ENCODE peak calls at places on chromosome 16, in four cellular contexts. M, D, R and C are unnamed samples.

GRCh38 chr16:83606486-83607030 is 201.2 kb upstream of the HSBP1 start:
- DNase-seq in M (no peak), D (peak), R (peak), C (no peak)

GRCh38 chr16:4970010-4970409 is 11.9 kb downstream of the SEC14L5 start:
- DNase-seq in M (no peak), D (no peak), R (no peak), C (no peak)

GRCh38 chr16:74608944-74609343 is 2.0 kb upstream of the GLG1 start:
- DNase-seq in M (no peak), D (peak), R (no peak), C (no peak)

GRCh38 chr16:3112058-3112880 is at the start of gene ZNF205:
- DNase-seq in M (no peak), D (peak), R (peak), C (peak)

GRCh38 chr16:50306287-50306686 is 39.9 kb downstream of the ADCY7 start:
- DNase-seq in M (no peak), D (no peak), R (peak), C (no peak)

GRCh38 chr16:35195173-35195863 is 1735.9 kb downstream of the TP53TG3F start:
- DNase-seq in M (no peak), D (peak), R (no peak), C (no peak)

GRCh38 chr16:29779474-29779873 is 1.4 kb downstream of the ZG16 start:
- DNase-seq in M (no peak), D (no peak), R (no peak), C (no peak)

GRCh38 chr16:14462811-14463210 is 167.2 kb downstream of the PARN start:
- DNase-seq in M (no peak), D (no peak), R (no peak), C (peak)

GRCh38 chr16:56263711-56264608 is 72.7 kb downstream of the GNAO1 start:
- DNase-seq in M (no peak), D (peak), R (no peak), C (no peak)

GRCh38 chr16:50260206-50261159 is 5.9 kb upstream of the ADCY7 start:
- DNase-seq in M (no peak), D (no peak), R (no peak), C (no peak)

GRCh38 chr16:22694887-22695382 is 119.0 kb upstream of the HS3ST2 start:
- DNase-seq in M (no peak), D (no peak), R (no peak), C (peak)

GRCh38 chr16:68366062-68366461 is 55.2 kb downstream of the PRMT7 start:
- DNase-seq in M (no peak), D (no peak), R (no peak), C (no peak)

GRCh38 chr16:72677662-72678447 is 370.1 kb downstream of the ZFHX3 start:
- DNase-seq in M (no peak), D (no peak), R (no peak), C (peak)

GRCh38 chr16:4882261-4882632 is 35.0 kb downstream of the UBN1 start:
- DNase-seq in M (no peak), D (no peak), R (no peak), C (peak)

GRCh38 chr16:4227040-4227332 is 14.9 kb downstream of the SRL start:
- DNase-seq in M (no peak), D (no peak), R (no peak), C (no peak)

GRCh38 chr16:4958510-4959111 is 481 bp downstream of the SEC14L5 start:
- DNase-seq in M (no peak), D (no peak), R (no peak), C (no peak)

GRCh38 chr16:31177136-31177535 is 2.8 kb upstream of the FUS start:
- DNase-seq in M (no peak), D (no peak), R (no peak), C (peak)

GRCh38 chr16:82855471-82855870 is 228.7 kb downstream of the CDH13 start:
- DNase-seq in M (no peak), D (no peak), R (no peak), C (no peak)

GRCh38 chr16:64206877-64207276 is 915.0 kb downstream of the CDH11 start:
- DNase-seq in M (no peak), D (no peak), R (no peak), C (peak)

GRCh38 chr16:27547134-27547533 is 2.6 kb downstream of the GTF3C1 start:
- DNase-seq in M (no peak), D (peak), R (no peak), C (peak)
- TF ChIP-seq CHD1 in M (no peak), D (no peak), R (no peak), C (no peak)

GRCh38 chr16:54718376-54718775 is 212.3 kb upstream of the IRX5 start:
- DNase-seq in M (no peak), D (no peak), R (no peak), C (no peak)

GRCh38 chr16:54715011-54715410 is 215.7 kb upstream of the IRX5 start:
- DNase-seq in M (no peak), D (no peak), R (no peak), C (no peak)

GRCh38 chr16:54722210-54722676 is 208.4 kb upstream of the IRX5 start:
- DNase-seq in M (no peak), D (no peak), R (no peak), C (no peak)

DNA sequence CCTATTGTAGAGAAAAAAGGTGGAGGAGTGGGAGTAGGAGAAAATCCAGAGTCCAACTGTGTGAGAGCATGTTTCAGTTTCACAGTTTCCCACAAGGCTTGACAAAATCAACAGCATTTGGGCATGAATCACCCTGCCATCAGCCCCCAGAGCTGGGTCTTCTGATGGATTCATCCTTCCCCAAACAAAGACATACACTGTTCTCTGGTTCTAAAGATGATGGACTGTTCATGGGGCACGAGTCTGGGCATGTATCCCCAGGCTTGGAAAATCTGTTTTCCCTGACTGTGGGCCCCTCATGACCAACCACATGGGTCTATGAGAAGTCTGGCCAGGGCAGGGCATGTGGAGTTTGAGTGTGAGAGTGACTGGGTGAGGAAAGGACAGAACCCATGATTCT is 210.4 kb upstream of the IRX5 start:
- DNase-seq in M (no peak), D (no peak), R (no peak), C (no peak)
- TF ChIP-seq CHD1 in M (no peak), D (no peak), R (no peak), C (no peak)

GRCh38 chr16:81693467-81694303 is 85.4 kb upstream of the PLCG2 start:
- DNase-seq in M (no peak), D (no peak), R (no peak), C (peak)
- TF ChIP-seq CHD1 in M (no peak), D (no peak), R (no peak), C (no peak)

DNA sequence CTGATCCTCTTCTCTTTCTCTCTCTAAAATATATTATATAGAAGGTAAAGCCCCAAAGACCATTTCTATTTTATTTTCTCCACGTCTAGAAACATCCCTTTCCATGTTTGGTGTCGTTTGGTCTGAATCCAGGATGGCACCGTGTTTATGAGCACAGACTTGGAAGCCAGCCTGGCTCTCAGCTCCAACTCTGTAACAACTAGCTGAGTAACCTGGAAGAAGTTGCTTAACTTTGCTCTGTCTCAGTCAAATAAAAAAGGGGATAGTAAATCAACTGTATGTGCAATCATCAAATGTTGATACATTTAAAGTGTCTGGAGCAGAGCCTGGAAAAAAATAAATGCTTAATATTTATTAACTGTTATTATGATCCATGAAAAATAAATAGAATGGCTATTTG is 249.8 kb upstream of the MAF start:
- DNase-seq in M (no peak), D (no peak), R (no peak), C (no peak)
- TF ChIP-seq CHD1 in M (no peak), D (no peak), R (no peak), C (no peak)

GRCh38 chr16:48365601-48366164 is 19.5 kb downstream of the SIAH1 start:
- DNase-seq in M (no peak), D (peak), R (peak), C (peak)
- TF ChIP-seq CHD1 in M (no peak), D (no peak), R (no peak), C (no peak)

DNA sequence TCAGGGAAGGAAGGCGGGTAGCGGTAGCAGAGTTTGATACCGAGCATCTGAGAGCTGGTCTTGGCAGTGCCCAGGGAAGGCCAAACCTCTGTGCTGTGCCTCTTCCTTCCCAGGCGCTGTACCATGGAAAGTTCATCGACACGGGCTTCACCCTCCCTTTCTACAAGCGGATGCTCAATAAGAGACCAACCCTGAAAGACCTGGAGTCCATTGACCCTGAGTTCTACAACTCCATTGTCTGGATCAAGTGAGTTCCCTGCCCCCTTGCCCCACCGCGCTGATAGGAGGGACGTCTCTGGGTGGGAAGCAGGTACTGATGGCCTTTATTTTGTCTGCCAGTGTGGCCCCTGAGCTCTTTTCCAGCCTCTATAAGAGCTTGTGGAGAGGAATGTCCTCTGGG is 15.4 kb upstream of the CLEC18A start:
- DNase-seq in M (no peak), D (no peak), R (no peak), C (no peak)
- TF ChIP-seq CHD1 in M (no peak), D (no peak), R (no peak), C (no peak)

GRCh38 chr16:19649980-19650379 is 68.0 kb downstream of the KNOP1 start:
- DNase-seq in M (no peak), D (no peak), R (no peak), C (no peak)

GRCh38 chr16:19645557-19645981 is 72.5 kb downstream of the KNOP1 start:
- DNase-seq in M (no peak), D (no peak), R (peak), C (peak)

GRCh38 chr16:19639986-19640421 is 78.0 kb downstream of the KNOP1 start:
- DNase-seq in M (no peak), D (peak), R (no peak), C (no peak)

DNA sequence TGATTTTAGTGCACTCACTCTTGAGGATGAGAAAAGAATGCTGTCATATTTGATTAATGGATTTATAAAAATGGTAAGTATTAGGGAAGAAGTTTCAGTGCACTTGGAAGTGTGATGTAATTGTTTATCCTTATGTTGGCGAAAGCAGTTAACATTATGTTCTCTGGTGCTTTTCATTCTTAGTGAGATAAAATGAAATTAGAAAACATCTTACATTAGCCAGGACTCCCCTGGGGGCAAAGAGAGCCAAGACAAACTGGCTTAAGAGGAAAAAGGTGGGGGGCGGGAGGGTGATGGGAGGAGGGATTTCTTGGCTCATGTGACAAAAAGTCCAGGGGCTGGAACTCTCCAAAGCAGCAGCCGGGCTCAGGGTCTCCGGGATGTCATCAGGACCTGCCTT is 73.2 kb downstream of the KNOP1 start:
- DNase-seq in M (no peak), D (no peak), R (no peak), C (peak)
- TF ChIP-seq CHD1 in M (no peak), D (no peak), R (no peak), C (no peak)